ENCODE peak calls at places on chromosome 5, in ten cellular contexts. Y is astrocyte, I is mammary epithelial cell, S is HCT116, V is heart left ventricle, R is neural progenitor cell, X is tibial artery, P is psoas muscle, H is prostate gland, Z is heart right ventricle. F is an unnamed sample.

GRCh38 chr5:91264311-91265051 is 118.6 kb downstream of the ARRDC3 start:
- DNase-seq in P (no peak), Z (no peak), X (no peak), S (no peak), H (no peak), V (no peak), Y (no peak), I (no peak), R (no peak), F (no peak)

GRCh38 chr5:134526483-134527155 is 1.1 kb downstream of the JADE2 start:
- DNase-seq in R (peak; percentile 79), V (peak; percentile 85), Y (peak; percentile 14), Z (peak; percentile 84), P (peak; percentile 82), S (peak; percentile 84), X (peak; percentile 62), H (peak; percentile 73), I (no peak), F (no peak)

GRCh38 chr5:176447538-176447981 is 625 bp upstream of the FAF2 start:
- DNase-seq in P (no peak), Y (no peak), X (no peak), S (no peak), I (no peak), H (peak; percentile 10), R (no peak), V (no peak), Z (no peak), F (no peak)

GRCh38 chr5:76367623-76368366 is 35.3 kb upstream of the IQGAP2 start:
- DNase-seq in H (no peak), R (peak; percentile 19), Z (no peak), S (no peak), X (no peak), I (peak; percentile 83), P (no peak), Y (peak; percentile 11), V (no peak), F (peak; percentile 51)

GRCh38 chr5:179758905-179759304 is 26.3 kb downstream of the MAML1 start:
- DNase-seq in P (no peak), I (no peak), V (no peak), S (no peak), Z (no peak), Y (no peak), R (no peak), H (no peak), X (no peak), F (no peak)

GRCh38 chr5:94700592-94700991 is 82.1 kb downstream of the SLF1 start:
- DNase-seq in R (no peak), P (no peak), S (no peak), Y (no peak), X (no peak), I (no peak), H (no peak), Z (no peak), V (no peak), F (no peak)

GRCh38 chr5:152119091-152119490 is 194.4 kb upstream of the GLRA1 start:
- DNase-seq in V (no peak), X (no peak), Z (no peak), I (no peak), P (no peak), H (no peak), R (no peak), S (no peak), Y (no peak), F (no peak)

GRCh38 chr5:156623381-156624040 is 226.6 kb upstream of the PPP1R2B start:
- DNase-seq in X (no peak), H (no peak), R (no peak), P (no peak), S (no peak), Z (no peak), V (no peak), Y (no peak), I (no peak), F (no peak)

GRCh38 chr5:74424162-74424868 is 216.2 kb downstream of the ENC1 start:
- DNase-seq in V (no peak), R (no peak), S (no peak), P (peak; percentile 18), X (peak; percentile 66), I (peak; percentile 94), Z (no peak), H (peak; percentile 45), Y (peak; percentile 27), F (no peak)

GRCh38 chr5:73367650-73368049 is 80.9 kb downstream of the FOXD1 start:
- DNase-seq in I (no peak), H (no peak), Z (no peak), X (no peak), P (no peak), Y (peak; percentile 53), R (no peak), S (no peak), V (no peak), F (no peak)

GRCh38 chr5:35647128-35647527 is 29.5 kb downstream of the SPEF2 start:
- DNase-seq in S (no peak), I (no peak), P (no peak), Z (no peak), V (no peak), R (no peak), Y (no peak), H (no peak), X (no peak), F (no peak)

GRCh38 chr5:36059571-36060515 is 6.8 kb downstream of the UGT3A2 start:
- DNase-seq in H (no peak), Y (no peak), R (no peak), X (no peak), P (no peak), Z (no peak), S (no peak), V (no peak), I (peak; percentile 31), F (no peak)

GRCh38 chr5:138985683-138986082 is 110.5 kb upstream of the LRRTM2 start:
- DNase-seq in R (no peak), H (no peak), Z (no peak), Y (no peak), P (no peak), X (no peak), V (no peak), I (no peak), S (no peak), F (no peak)

GRCh38 chr5:116300016-116300601 is 215.3 kb downstream of the COMMD10 start:
- DNase-seq in P (no peak), I (no peak), Y (no peak), H (no peak), R (no peak), V (no peak), Z (no peak), X (no peak), S (no peak), F (no peak)

GRCh38 chr5:161410640-161411039 is 135.9 kb downstream of the GABRB2 start:
- DNase-seq in S (no peak), V (no peak), I (no peak), R (no peak), X (peak; percentile 29), H (no peak), Y (no peak), Z (no peak), P (peak; percentile 20), F (no peak)

GRCh38 chr5:154543380-154543779 is 65.4 kb upstream of the HAND1 start:
- DNase-seq in Z (no peak), V (no peak), R (no peak), I (peak; percentile 24), P (no peak), H (no peak), Y (peak; percentile 23), X (no peak), S (no peak), F (no peak)

DNA sequence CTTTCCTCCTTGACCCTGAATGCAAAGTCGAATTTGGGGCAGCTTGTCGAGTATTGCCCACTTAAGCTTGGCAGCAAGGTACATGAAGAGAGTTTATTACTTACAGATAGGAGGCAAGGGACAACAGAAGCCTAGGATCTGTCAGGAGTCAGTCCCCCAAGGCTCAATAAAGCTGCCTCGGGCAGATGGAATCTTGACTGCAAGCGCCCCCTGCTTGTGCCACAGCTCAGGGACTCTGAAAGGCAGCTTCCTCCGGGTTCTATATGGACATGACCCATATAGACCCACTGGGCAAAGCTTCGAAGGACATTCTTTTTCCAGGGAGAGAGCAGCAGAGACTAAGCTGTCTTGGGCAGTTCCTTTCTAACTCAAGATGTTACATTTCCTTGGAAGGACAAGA is 971.5 kb downstream of the EFNA5 start:
- DNase-seq in P (no peak), V (no peak), I (no peak), Z (peak; percentile 6), X (no peak), S (no peak), Y (no peak), H (no peak), R (peak; percentile 46), F (no peak)
- TF ChIP-seq CTCF in P (no peak), V (no peak), I (no peak), Z (peak; percentile 14), X (no peak), S (peak; percentile 5), Y (no peak), H (no peak), R (peak; percentile 40), F (no peak)

GRCh38 chr5:95836544-95836943 is 14.0 kb upstream of the GLRX start:
- DNase-seq in R (no peak), Z (no peak), Y (no peak), X (no peak), H (no peak), V (no peak), P (no peak), I (no peak), S (no peak), F (no peak)
- H3K36me3 ChIP-seq in R (no peaks in the 10 kb centered on the region), Z (no peaks in the 10 kb centered on the region), Y (no peaks in the 10 kb centered on the region), X (no peaks in the 10 kb centered on the region), H (no peaks in the 10 kb centered on the region), V (no peaks in the 10 kb centered on the region), P (no peaks in the 10 kb centered on the region), I (no peaks in the 10 kb centered on the region), S (no peaks in the 10 kb centered on the region), F (no peaks in the 10 kb centered on the region)

DNA sequence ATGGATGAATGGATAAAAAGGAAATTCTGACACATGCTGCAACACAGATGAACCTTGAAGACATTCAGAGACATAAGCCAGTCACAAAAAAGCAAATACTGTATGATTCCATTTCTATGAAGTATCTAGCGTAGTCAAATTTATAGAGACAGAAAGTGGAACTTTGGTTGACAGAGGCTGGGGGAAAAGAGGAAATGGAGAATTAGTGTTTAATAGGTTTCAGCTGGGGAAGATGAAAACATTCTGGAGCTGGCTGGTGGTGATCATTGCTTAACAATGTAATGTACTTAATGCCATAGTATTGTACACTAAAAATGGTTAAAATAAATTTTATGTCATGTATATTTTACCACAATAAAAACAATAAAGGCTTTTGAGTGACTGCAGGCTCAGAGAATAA is 24.2 kb downstream of the PPIC start:
- DNase-seq in S (no peak), R (no peak), P (no peak), Z (no peak), I (no peak), X (no peak), V (no peak), Y (no peak), H (no peak), F (no peak)
- H3K4me3 ChIP-seq in S (no peak overlapping the region), R (no peak overlapping the region), P (no peak overlapping the region), Z (no peak overlapping the region), I (no peak overlapping the region), X (no peak overlapping the region), V (no peak overlapping the region), Y (no peak overlapping the region), H (no peak overlapping the region), F (no peak overlapping the region)

DNA sequence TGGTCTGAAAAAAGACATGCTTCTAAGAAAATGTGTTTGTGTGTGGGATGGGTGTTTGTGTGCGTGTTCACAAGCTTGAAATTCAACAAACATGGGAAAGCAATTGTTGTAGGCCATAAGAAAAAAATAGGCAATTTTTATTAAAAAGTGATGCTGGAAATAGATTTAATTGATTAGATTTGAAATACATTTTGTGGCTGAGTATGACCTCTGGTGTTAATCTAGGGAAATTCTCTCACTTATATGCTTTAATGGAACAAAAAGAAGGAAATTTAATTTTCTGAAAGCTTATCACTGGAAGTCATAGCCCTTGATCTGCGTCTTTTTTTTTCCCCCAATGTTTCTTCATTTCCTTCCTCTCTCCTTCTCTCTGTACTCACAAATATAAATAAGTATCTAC is 3.5 kb upstream of the KCNN2 start:
- DNase-seq in Z (no peak), H (no peak), R (no peak), S (no peak), X (no peak), I (no peak), P (no peak), V (no peak), Y (no peak), F (no peak)
- TF ChIP-seq CTCF in Z (peak; percentile 20), H (no peak), R (peak; percentile 49), S (no peak), X (no peak), I (no peak), P (no peak), V (no peak), Y (no peak), F (no peak)

F was measured in kidney epithelial cell.